ENCODE peak calls at places on chromosomes 1 and 21, in eight cellular contexts. C is uterus, F is AG04450, T is cardiac muscle cell, S is brain microvascular endothelial cell, Y is kidney, P is foreskin keratinocyte, L is PC-3. D is an unnamed sample.

GRCh38 chr1:229383961-229384360 is 41.1 kb upstream of the CCSAP start:
- DNase-seq in L (peak), S (no peak), Y (no peak), C (no peak), T (no peak), P (peak), F (no peak), D (no peak)

GRCh38 chr1:88655145-88655544 is 28.9 kb upstream of the PKN2 start:
- DNase-seq in L (no peak), F (no peak), C (no peak), T (no peak), P (no peak), S (no peak), Y (no peak), D (no peak)

GRCh38 chr1:211135342-211135950 is 1.5 kb upstream of the KCNH1 start:
- DNase-seq in S (peak), T (peak), L (peak), P (peak), Y (no peak), F (peak), C (no peak), D (peak)

GRCh38 chr1:168792142-168792541 is 63.1 kb upstream of the DPT start:
- DNase-seq in Y (no peak), F (no peak), L (no peak), T (no peak), P (no peak), C (no peak), S (no peak), D (no peak)

GRCh38 chr1:110158261-110158660 is 8.0 kb downstream of the SLC6A17 start:
- DNase-seq in C (no peak), S (no peak), F (no peak), P (peak), L (no peak), T (no peak), Y (no peak), D (no peak)

GRCh38 chr1:153985341-153985912 is 712 bp downstream of the RAB13 start:
- DNase-seq in P (peak), F (no peak), L (no peak), C (peak), S (peak), Y (no peak), T (no peak), D (no peak)

GRCh38 chr1:231626951-231627614 is 493 bp downstream of the DISC1 start:
- DNase-seq in C (peak), S (peak), P (no peak), T (peak), Y (peak), F (no peak), L (peak), D (no peak)

GRCh38 chr1:154453155-154453554 is 48.0 kb downstream of the IL6R start:
- DNase-seq in S (no peak), T (no peak), Y (no peak), L (no peak), C (no peak), P (no peak), F (no peak), D (no peak)

GRCh38 chr1:174642393-174642792 is 194.6 kb downstream of the GPR52 start:
- DNase-seq in L (no peak), P (no peak), C (no peak), Y (no peak), S (no peak), T (no peak), F (no peak), D (no peak)

GRCh38 chr1:232143315-232143886 is 486.5 kb downstream of the SIPA1L2 start:
- DNase-seq in S (no peak), L (no peak), C (no peak), F (no peak), T (peak), P (no peak), Y (no peak), D (no peak)

GRCh38 chr1:17405898-17406759 is 33.3 kb downstream of the RCC2 start:
- DNase-seq in Y (no peak), C (peak), T (peak), F (peak), S (peak), L (peak), P (peak), D (peak)

GRCh38 chr1:116586741-116587143 is 15.9 kb upstream of the CD58 start:
- DNase-seq in P (no peak), S (no peak), Y (no peak), F (no peak), T (no peak), C (no peak), L (peak), D (no peak)

GRCh38 chr21:43740497-43741156 is 21.7 kb downstream of the PDXK start:
- DNase-seq in Y (no peak), L (no peak), F (no peak), T (peak), P (no peak), S (no peak), C (peak), D (peak)

GRCh38 chr21:45093064-45093532 is 18.7 kb downstream of the ADARB1 start:
- DNase-seq in P (no peak), S (no peak), C (no peak), F (no peak), L (no peak), T (no peak), Y (peak), D (no peak)

GRCh38 chr21:36310016-36310415 is 10.0 kb upstream of the MORC3 start:
- DNase-seq in P (no peak), F (no peak), S (no peak), Y (no peak), C (no peak), L (no peak), T (no peak), D (no peak)

GRCh38 chr1:245380790-245381535 is 226.2 kb downstream of the KIF26B start:
- DNase-seq in Y (no peak), S (no peak), T (no peak), L (no peak), F (no peak), P (no peak), C (no peak), D (no peak)

GRCh38 chr1:226457307-226457712 is 49.4 kb upstream of the PARP1 start:
- DNase-seq in L (no peak), C (no peak), P (no peak), F (no peak), S (peak), Y (no peak), T (no peak), D (no peak)

GRCh38 chr1:234544094-234544579 is 65.2 kb upstream of the TARBP1 start:
- DNase-seq in F (peak), T (peak), P (peak), S (peak), C (peak), L (peak), Y (no peak), D (peak)

GRCh38 chr21:41966872-41967621 is 13.2 kb upstream of the C2CD2 start:
- DNase-seq in F (no peak), Y (no peak), C (no peak), P (no peak), S (no peak), L (no peak), T (no peak), D (no peak)

GRCh38 chr21:41171210-41171609 is 3.2 kb downstream of the BACE2 start:
- DNase-seq in F (no peak), Y (peak), L (peak), P (peak), C (no peak), T (no peak), S (no peak), D (peak)

GRCh38 chr1:79042539-79042938 is 36.0 kb upstream of the ADGRL4 start:
- DNase-seq in L (peak), S (no peak), T (no peak), C (no peak), Y (no peak), F (no peak), P (no peak), D (no peak)

GRCh38 chr1:8407652-8408051 is 89.7 kb downstream of the SLC45A1 start:
- DNase-seq in Y (no peak), S (no peak), P (no peak), T (no peak), L (no peak), C (no peak), F (no peak), D (no peak)

GRCh38 chr21:30629173-30629572 is 5.8 kb upstream of the KRTAP20-2 start:
- DNase-seq in C (no peak), F (no peak), P (peak), Y (no peak), L (no peak), S (no peak), T (no peak), D (no peak)

GRCh38 chr21:29238967-29239289 is 59.8 kb upstream of the BACH1 start:
- DNase-seq in P (no peak), C (no peak), S (peak), T (no peak), F (no peak), L (no peak), Y (no peak), D (no peak)

GRCh38 chr1:51878307-51878615 is 266 bp downstream of the NRDC start:
- DNase-seq in C (no peak), T (no peak), F (no peak), L (no peak), P (no peak), Y (no peak), S (no peak), D (no peak)

GRCh38 chr1:223709598-223709997 is 2.7 kb upstream of the CAPN2 start:
- DNase-seq in Y (no peak), F (no peak), S (no peak), L (peak), P (no peak), C (no peak), T (no peak), D (no peak)

GRCh38 chr1:15388201-15388880 is 21.3 kb upstream of the EFHD2 start:
- DNase-seq in P (no peak), Y (no peak), F (no peak), T (no peak), L (no peak), S (no peak), C (no peak), D (no peak)

GRCh38 chr21:18810136-18810535 is 406.6 kb upstream of the TMPRSS15 start:
- DNase-seq in L (no peak), S (no peak), T (no peak), C (no peak), Y (no peak), F (no peak), P (no peak), D (no peak)

GRCh38 chr1:26991310-26992116 is 2.0 kb upstream of the TRNP1 start:
- DNase-seq in C (no peak), Y (no peak), L (peak), F (no peak), T (no peak), P (no peak), S (no peak), D (no peak)

GRCh38 chr1:84019217-84019616 is 20.3 kb upstream of the TTLL7 start:
- DNase-seq in T (no peak), S (no peak), C (no peak), F (no peak), P (no peak), Y (no peak), L (no peak), D (no peak)
- H3K27ac ChIP-seq in T (no peak), S (no peak), C (no peak), F (no peak), P (no peak), Y (no peak), L (no peak), D (no peak)

GRCh38 chr21:33948951-33949444 is 33.4 kb upstream of the ATP5PO start:
- DNase-seq in P (no peak), Y (no peak), S (no peak), L (no peak), C (no peak), F (no peak), T (no peak), D (no peak)
- H3K27ac ChIP-seq in P (peak), Y (peak), S (no peak), L (peak), C (peak), F (peak), T (peak), D (peak)

DNA sequence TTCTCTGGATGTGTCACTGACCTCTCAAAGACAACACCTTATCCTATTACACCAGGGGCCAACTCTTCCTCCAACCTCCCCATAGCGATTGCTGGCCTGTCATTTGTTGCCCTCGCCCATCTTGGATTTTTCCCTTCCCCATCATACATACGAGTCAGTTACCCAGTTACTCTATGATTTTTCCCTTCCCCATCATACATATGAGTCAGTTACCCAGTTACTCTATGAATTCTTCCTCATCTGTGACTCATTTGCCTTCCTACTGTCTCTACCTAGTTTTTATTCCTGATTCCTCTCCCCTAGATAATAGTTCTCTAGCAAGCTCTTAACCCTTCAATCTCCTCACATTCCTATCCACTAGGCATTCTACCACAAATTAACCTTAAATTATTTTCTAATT is 178.8 kb downstream of the NR5A2 start:
- DNase-seq in T (no peak), P (peak), C (no peak), F (peak), L (peak), S (peak), Y (no peak), D (peak)
- H3K27ac ChIP-seq in T (no peak), P (no peak), C (no peak), F (no peak), L (peak), S (no peak), Y (no peak), D (no peak)

DNA sequence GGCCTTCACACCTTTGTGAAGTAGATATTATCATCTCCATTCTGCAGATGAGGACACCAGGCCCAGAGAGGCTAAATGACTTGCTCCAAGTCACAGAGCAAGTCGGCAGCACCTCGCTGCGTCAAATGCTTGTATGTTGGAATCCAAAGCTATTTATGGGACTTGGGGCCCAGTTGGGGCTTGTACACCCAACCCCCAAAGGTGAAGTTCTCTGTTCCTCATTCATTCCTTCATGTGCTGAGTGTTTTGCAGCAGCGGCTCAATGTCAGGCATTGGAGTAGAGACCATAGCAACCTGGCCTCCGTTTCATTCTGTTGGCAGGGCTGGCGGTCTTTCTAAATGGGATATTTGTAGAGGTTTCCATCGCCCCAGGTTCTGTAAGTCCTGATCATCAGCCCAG is 113.4 kb upstream of the SLC25A33 start:
- DNase-seq in L (no peak), T (no peak), P (no peak), C (no peak), F (no peak), Y (no peak), S (no peak), D (no peak)
- H3K27ac ChIP-seq in L (no peak), T (no peak), P (no peak), C (no peak), F (no peak), Y (no peak), S (no peak), D (no peak)

GRCh38 chr21:38151021-38151645 is 105.7 kb upstream of the KCNJ15 start:
- DNase-seq in F (no peak), C (no peak), T (no peak), Y (no peak), L (no peak), S (no peak), P (peak), D (peak)

GRCh38 chr21:38147391-38147790 is 109.4 kb upstream of the KCNJ15 start:
- DNase-seq in Y (no peak), C (no peak), F (no peak), P (no peak), T (no peak), L (no peak), S (no peak), D (no peak)

GRCh38 chr21:38145104-38145503 is 111.7 kb upstream of the KCNJ15 start:
- DNase-seq in C (no peak), F (no peak), S (no peak), T (no peak), P (no peak), Y (no peak), L (no peak), D (no peak)

GRCh38 chr21:38144193-38144592 is 112.6 kb upstream of the KCNJ15 start:
- DNase-seq in C (no peak), Y (no peak), F (no peak), S (no peak), T (no peak), P (no peak), L (no peak), D (no peak)

DNA sequence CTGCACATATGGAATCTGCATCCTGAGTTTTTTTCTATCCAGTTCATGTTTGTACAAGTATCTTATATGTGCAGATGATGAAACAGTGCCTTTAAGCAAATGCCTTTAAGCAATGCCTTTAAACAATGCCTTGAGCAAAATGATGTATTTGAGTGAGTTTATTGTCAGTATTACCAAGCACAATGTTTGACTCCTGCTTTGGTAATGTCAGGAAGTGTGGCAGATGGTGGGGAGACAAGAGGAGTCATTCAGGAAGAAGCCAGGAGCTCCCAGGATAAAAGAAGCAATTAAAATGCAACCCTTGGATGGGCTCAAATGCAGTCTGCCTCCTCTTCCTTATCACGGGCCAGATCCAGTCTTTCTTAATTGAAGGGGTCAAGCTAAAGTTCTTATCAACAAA is 108.7 kb upstream of the KCNJ15 start:
- DNase-seq in C (no peak), P (peak), S (no peak), Y (no peak), L (peak), F (no peak), T (no peak), D (no peak)
- H3K27ac ChIP-seq in C (no peak), P (no peak), S (no peak), Y (no peak), L (no peak), F (no peak), T (no peak), D (no peak)

DNA sequence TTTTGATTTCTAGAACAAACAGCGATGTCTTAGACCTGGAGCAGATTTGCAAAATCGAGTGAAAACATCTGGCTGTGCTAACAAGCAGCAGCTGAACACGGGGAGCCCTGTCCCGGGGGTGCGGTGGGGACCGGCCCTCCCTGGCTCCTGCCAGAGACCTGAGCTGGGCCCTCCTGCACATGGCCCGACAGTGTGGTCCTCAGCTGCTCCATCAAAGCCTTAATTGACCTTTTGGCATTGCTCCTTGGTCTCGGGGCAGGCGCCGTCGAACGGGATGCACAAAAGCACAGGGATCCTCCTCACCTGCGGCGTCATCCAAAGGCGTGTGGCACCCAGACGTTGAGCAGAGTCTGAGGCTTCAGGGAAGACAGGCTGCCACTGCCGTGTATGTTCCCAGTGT is 73.2 kb downstream of the PRDM16 start:
- DNase-seq in C (no peak), P (no peak), T (no peak), L (no peak), Y (no peak), S (no peak), F (no peak), D (no peak)
- H3K27ac ChIP-seq in C (no peak), P (no peak), T (no peak), L (no peak), Y (no peak), S (no peak), F (no peak), D (no peak)

D was measured in RWPE1.